ENCODE peak calls at places on chromosomes 7 and 10, in eight cellular contexts. T is GM20000; E is CD4-positive, alpha-beta T cell; I is suprapubic skin; W is fibroblast of the aortic adventitia; G is gastrocnemius medialis; M is glutamatergic neuron; H is OCI-LY7. Q is an unnamed sample.

GRCh38 chr7:45697576-45698136 is 123.5 kb downstream of the ADCY1 start:
- DNase-seq in T (no peak), H (no peak), W (no peak), E (no peak), M (no peak), G (no peak), I (peak), Q (no peak)

GRCh38 chr7:18667466-18667865 is 171.9 kb downstream of the HDAC9 start:
- DNase-seq in T (no peak), I (no peak), H (no peak), E (no peak), G (no peak), M (no peak), W (peak), Q (no peak)

GRCh38 chr10:11824825-11825224 is 1.7 kb downstream of the PROSER2 start:
- DNase-seq in H (no peak), W (peak), I (no peak), E (no peak), G (no peak), T (no peak), M (no peak), Q (no peak)

GRCh38 chr7:139033346-139034114 is 2.3 kb downstream of the ZC3HAV1L start:
- DNase-seq in M (no peak), W (no peak), E (no peak), T (no peak), H (no peak), G (no peak), I (no peak), Q (no peak)

GRCh38 chr10:17673517-17674051 is 29.6 kb downstream of the STAM start:
- DNase-seq in H (no peak), I (no peak), W (peak), M (no peak), T (no peak), E (no peak), G (peak), Q (no peak)

GRCh38 chr10:73585223-73585784 is 5.8 kb downstream of the USP54 start:
- DNase-seq in T (no peak), G (no peak), W (no peak), H (no peak), E (no peak), M (no peak), I (no peak), Q (no peak)

GRCh38 chr10:80504897-80505465 is 32.7 kb upstream of the SH2D4B start:
- DNase-seq in G (no peak), I (no peak), T (no peak), H (no peak), E (no peak), M (no peak), W (no peak), Q (peak)

GRCh38 chr7:127792528-127793342 is 140.7 kb downstream of the SND1 start:
- DNase-seq in H (peak), W (no peak), M (peak), I (no peak), G (no peak), E (no peak), T (peak), Q (peak)

GRCh38 chr7:7913506-7913905 is 55.1 kb upstream of the GLCCI1 start:
- DNase-seq in I (no peak), G (peak), M (no peak), T (no peak), E (no peak), W (no peak), H (no peak), Q (no peak)

GRCh38 chr10:122276611-122277205 is 5.6 kb downstream of the BTBD16 start:
- DNase-seq in I (no peak), T (no peak), H (no peak), W (peak), G (no peak), E (no peak), M (no peak), Q (no peak)

GRCh38 chr10:35758086-35758485 is 116.0 kb upstream of the FZD8 start:
- DNase-seq in E (no peak), I (no peak), T (no peak), W (peak), M (no peak), H (no peak), G (no peak), Q (no peak)

GRCh38 chr7:157668884-157669767 is 332.3 kb downstream of the DNAJB6 start:
- DNase-seq in I (no peak), M (no peak), W (no peak), H (peak), G (no peak), T (no peak), E (no peak), Q (no peak)

GRCh38 chr7:103934508-103934907 is 55.0 kb downstream of the RELN start:
- DNase-seq in H (no peak), M (no peak), E (no peak), G (no peak), W (no peak), I (no peak), T (no peak), Q (no peak)

GRCh38 chr10:133388973-133389818 is 4.8 kb upstream of the MTG1 start:
- DNase-seq in W (no peak), G (no peak), H (peak), T (peak), M (no peak), I (no peak), E (no peak), Q (peak)

GRCh38 chr10:126609566-126609965 is 60.9 kb downstream of the C10orf90 start:
- DNase-seq in I (no peak), M (no peak), W (no peak), H (no peak), E (no peak), T (no peak), G (no peak), Q (no peak)

GRCh38 chr7:114085592-114086490 is 167.0 kb upstream of the PPP1R3A start:
- DNase-seq in W (peak), M (peak), G (peak), H (no peak), E (no peak), I (peak), T (peak), Q (peak)

GRCh38 chr10:104033966-104034365 is 51.7 kb downstream of the COL17A1 start:
- DNase-seq in H (no peak), G (no peak), I (no peak), T (no peak), W (no peak), M (no peak), E (no peak), Q (no peak)

GRCh38 chr10:17430647-17431355 is 23.6 kb downstream of the ST8SIA6 start:
- DNase-seq in E (peak), W (peak), M (peak), G (no peak), I (no peak), H (peak), T (peak), Q (peak)

GRCh38 chr10:68954904-68955303 is 1.1 kb upstream of the DDX21 start:
- DNase-seq in T (no peak), M (no peak), G (no peak), W (no peak), E (no peak), I (no peak), H (peak), Q (no peak)

GRCh38 chr10:127743205-127743604 is 6.2 kb downstream of the FOXI2 start:
- DNase-seq in H (no peak), W (no peak), I (no peak), M (no peak), E (no peak), G (no peak), T (no peak), Q (no peak)

GRCh38 chr10:14261341-14261740 is 69.4 kb downstream of the FRMD4A start:
- DNase-seq in W (no peak), H (no peak), G (no peak), E (no peak), T (no peak), I (no peak), M (no peak), Q (no peak)

GRCh38 chr10:63431962-63432797 is 33.6 kb downstream of the JMJD1C start:
- DNase-seq in T (no peak), G (no peak), I (no peak), M (no peak), H (no peak), W (peak), E (no peak), Q (peak)

GRCh38 chr7:136062625-136063336 is 85.6 kb upstream of the MTPN start:
- DNase-seq in W (no peak), M (no peak), E (no peak), H (no peak), T (no peak), G (no peak), I (no peak), Q (no peak)

GRCh38 chr10:51569467-51569866 is 129.9 kb downstream of the CSTF2T start:
- DNase-seq in T (no peak), M (no peak), H (no peak), W (no peak), G (no peak), I (no peak), E (no peak), Q (no peak)

GRCh38 chr7:22726345-22726848 is 603 bp upstream of the IL6 start:
- DNase-seq in W (peak), H (peak), G (peak), T (peak), E (peak), M (peak), I (no peak), Q (peak)

GRCh38 chr7:158733762-158734494 is 29.3 kb upstream of the NCAPG2 start:
- DNase-seq in T (no peak), E (no peak), M (no peak), W (no peak), H (no peak), G (no peak), I (no peak), Q (no peak)
- TF ChIP-seq CTCF in T (no peak), E (no peak), M (peak), W (no peak), H (peak), G (no peak), I (no peak), Q (no peak)

GRCh38 chr7:40921589-40922315 is 781.1 kb downstream of the INHBA start:
- DNase-seq in E (no peak), I (no peak), H (no peak), M (no peak), G (no peak), W (no peak), T (no peak), Q (no peak)

GRCh38 chr7:40922316-40922670 is 780.6 kb downstream of the INHBA start:
- DNase-seq in M (no peak), I (no peak), E (no peak), G (no peak), T (no peak), H (no peak), W (peak), Q (no peak)

GRCh38 chr7:40916811-40917210 is 782.0 kb downstream of the SUGCT start:
- DNase-seq in E (no peak), T (no peak), I (no peak), W (no peak), M (no peak), H (no peak), G (no peak), Q (no peak)

GRCh38 chr7:40915061-40915460 is 780.3 kb downstream of the SUGCT start:
- DNase-seq in T (no peak), I (no peak), W (peak), H (no peak), E (no peak), G (no peak), M (no peak), Q (no peak)

DNA sequence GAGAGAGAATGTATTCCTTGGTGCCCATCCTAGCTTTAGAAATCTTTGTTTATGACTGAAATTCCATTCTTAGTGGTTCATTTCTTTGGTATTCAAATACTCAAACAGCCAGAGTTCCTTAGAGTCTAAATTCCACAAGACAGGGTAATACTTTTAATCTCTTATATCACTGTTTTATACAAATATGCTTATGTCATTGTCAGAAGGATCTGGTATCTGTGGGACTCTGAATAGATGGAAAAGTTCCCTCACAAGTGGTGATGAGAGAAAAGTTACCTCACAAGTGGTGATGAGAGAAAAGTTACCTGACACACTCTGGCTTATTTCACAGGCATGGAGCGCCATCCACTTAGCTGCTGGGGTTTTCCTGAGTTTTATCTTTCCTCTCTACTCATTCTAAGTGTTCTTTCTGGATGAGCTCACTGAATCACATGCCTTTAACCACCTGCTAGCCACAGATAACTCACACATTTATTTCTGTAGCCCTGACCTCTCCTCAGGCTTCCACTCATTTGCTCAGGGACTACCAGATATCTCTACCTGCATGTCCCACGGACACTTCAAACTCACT is 784.0 kb downstream of the SUGCT start:
- DNase-seq in T (no peak), M (no peak), H (no peak), I (no peak), E (no peak), W (peak), G (no peak), Q (no peak)
- TF ChIP-seq CTCF in T (no peak), M (no peak), H (no peak), I (no peak), E (no peak), W (no peak), G (no peak), Q (no peak)

GRCh38 chr10:102965455-102965854 is 47.4 kb downstream of the CNNM2 start:
- DNase-seq in M (no peak), E (no peak), T (no peak), W (peak), H (no peak), G (no peak), I (no peak), Q (no peak)

GRCh38 chr10:102963237-102963886 is 45.3 kb downstream of the CNNM2 start:
- DNase-seq in M (no peak), T (no peak), E (no peak), I (no peak), G (no peak), H (no peak), W (no peak), Q (no peak)

GRCh38 chr10:102970497-102970896 is 52.4 kb downstream of the CNNM2 start:
- DNase-seq in G (no peak), H (no peak), W (no peak), T (no peak), I (no peak), E (no peak), M (no peak), Q (no peak)

GRCh38 chr10:102964713-102965112 is 46.6 kb downstream of the CNNM2 start:
- DNase-seq in T (no peak), I (no peak), E (no peak), M (no peak), W (no peak), G (no peak), H (no peak), Q (no peak)

GRCh38 chr10:102967123-102967522 is 49.0 kb downstream of the CNNM2 start:
- DNase-seq in M (no peak), W (no peak), T (no peak), I (no peak), G (no peak), H (no peak), E (no peak), Q (no peak)
- TF ChIP-seq CTCF in M (no peak), W (no peak), T (no peak), I (no peak), G (no peak), H (no peak), E (no peak), Q (no peak)

GRCh38 chr7:54476609-54477008 is 65.6 kb upstream of the VSTM2A start:
- DNase-seq in M (no peak), T (no peak), I (no peak), G (no peak), W (no peak), E (no peak), H (no peak), Q (no peak)

DNA sequence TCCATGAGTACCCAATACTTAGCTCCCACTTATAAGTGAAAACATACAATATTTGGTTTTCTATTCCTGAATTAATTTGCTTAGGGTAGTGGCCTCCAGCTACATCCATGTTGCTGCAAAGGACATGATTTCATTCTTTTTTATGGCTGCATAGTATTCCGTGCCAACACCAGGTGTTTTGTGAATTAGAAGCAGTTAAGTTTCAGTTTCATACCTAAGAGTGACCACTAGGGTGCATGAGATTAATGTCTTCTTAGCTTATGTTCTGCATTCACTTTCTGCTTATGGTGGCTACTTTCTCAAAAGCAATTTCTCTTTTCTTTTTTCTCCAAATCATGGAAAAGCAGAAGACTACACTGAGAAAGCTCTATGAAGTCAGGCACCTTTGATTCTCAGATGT is 65.1 kb upstream of the VSTM2A start:
- DNase-seq in E (no peak), W (no peak), M (no peak), I (no peak), G (no peak), H (peak), T (no peak), Q (no peak)
- TF ChIP-seq CTCF in E (no peak), W (no peak), M (peak), I (no peak), G (no peak), H (peak), T (no peak), Q (peak)

GRCh38 chr7:121351682-121352081 is 22.9 kb downstream of the WNT16 start:
- DNase-seq in I (no peak), H (no peak), M (no peak), T (no peak), E (no peak), G (no peak), W (no peak), Q (no peak)
- TF ChIP-seq CTCF in I (peak), H (peak), M (peak), T (no peak), E (no peak), G (no peak), W (peak), Q (no peak)

GRCh38 chr7:1192171-1192676 is 32.2 kb upstream of the ZFAND2A start:
- DNase-seq in G (no peak), H (no peak), W (peak), M (no peak), I (no peak), T (no peak), E (no peak), Q (peak)
- TF ChIP-seq CTCF in G (no peak), H (no peak), W (no peak), M (no peak), I (no peak), T (no peak), E (no peak), Q (no peak)

GRCh38 chr10:105063796-105064195 is 422.7 kb downstream of the SORCS3 start:
- DNase-seq in M (peak), I (no peak), H (peak), W (peak), T (peak), G (no peak), E (no peak), Q (peak)
- TF ChIP-seq CTCF in M (peak), I (peak), H (peak), W (peak), T (peak), G (no peak), E (no peak), Q (peak)